ENCODE peak calls at places on chromosomes 3 and 15, in four cellular contexts. Q is GM12878, C is K562, H is SK-N-SH. F is an unnamed sample.

GRCh38 chr3:1942751-1943150 is 155.9 kb upstream of the CNTN4 start:
- DNase-seq in Q (no peak), C (no peak), H (no peak), F (no peak)

GRCh38 chr3:105722943-105723556 is 145.8 kb downstream of the CBLB start:
- DNase-seq in Q (peak), C (no peak), H (no peak), F (no peak)

GRCh38 chr3:112303811-112304325 is 9.9 kb upstream of the SLC9C1 start:
- DNase-seq in Q (no peak), C (no peak), H (no peak), F (no peak)

GRCh38 chr3:101677436-101678286 is 729 bp upstream of the ZBTB11 start:
- DNase-seq in Q (no peak), C (no peak), H (peak), F (peak)

GRCh38 chr3:134002326-134002725 is 27.4 kb downstream of the SLCO2A1 start:
- DNase-seq in Q (no peak), C (no peak), H (no peak), F (no peak)

GRCh38 chr3:11447584-11448200 is 175.5 kb downstream of the ATG7 start:
- DNase-seq in Q (no peak), C (no peak), H (no peak), F (no peak)

GRCh38 chr15:29970402-29970695 is 112.4 kb upstream of the GOLGA8J start:
- DNase-seq in Q (no peak), C (no peak), H (peak), F (no peak)

GRCh38 chr3:41370307-41370706 is 171.0 kb downstream of the CTNNB1 start:
- DNase-seq in Q (no peak), C (no peak), H (no peak), F (no peak)

GRCh38 chr3:157469571-157470294 is 33.1 kb downstream of the PTX3 start:
- DNase-seq in Q (no peak), C (no peak), H (no peak), F (no peak)

GRCh38 chr15:57340673-57341259 is 35.5 kb upstream of the CGNL1 start:
- DNase-seq in Q (peak), C (peak), H (peak), F (peak)

GRCh38 chr3:154718058-154718457 is 288.1 kb upstream of the GPR149 start:
- DNase-seq in Q (no peak), C (no peak), H (no peak), F (no peak)

GRCh38 chr3:132543016-132543739 is 53.9 kb upstream of the ACKR4 start:
- DNase-seq in Q (peak), C (no peak), H (no peak), F (no peak)

GRCh38 chr3:112676659-112677234 is 35.8 kb upstream of the CCDC80 start:
- DNase-seq in Q (peak), C (peak), H (no peak), F (no peak)

GRCh38 chr3:186108106-186108940 is 566 bp downstream of the ETV5 start:
- DNase-seq in Q (no peak), C (peak), H (peak), F (peak)

GRCh38 chr3:48738926-48739616 is 22.1 kb upstream of the IP6K2 start:
- DNase-seq in Q (no peak), C (no peak), H (peak), F (no peak)

GRCh38 chr15:99084965-99085364 is 19.9 kb upstream of the SYNM start:
- DNase-seq in Q (no peak), C (no peak), H (no peak), F (no peak)

GRCh38 chr15:80730395-80730794 is 35.3 kb downstream of the ABHD17C start:
- DNase-seq in Q (no peak), C (no peak), H (no peak), F (no peak)

GRCh38 chr15:57554063-57554820 is 37.5 kb upstream of the MYZAP start:
- DNase-seq in Q (no peak), C (no peak), H (peak), F (no peak)

GRCh38 chr3:178352300-178353021 is 183.8 kb upstream of the KCNMB2 start:
- DNase-seq in Q (no peak), C (no peak), H (no peak), F (no peak)

GRCh38 chr3:42317137-42317536 is 51.2 kb upstream of the CCK start:
- DNase-seq in Q (no peak), C (no peak), H (no peak), F (no peak)

GRCh38 chr3:159733194-159733860 is 255.3 kb upstream of the IL12A start:
- DNase-seq in Q (no peak), C (no peak), H (no peak), F (no peak)

GRCh38 chr3:45113625-45114050 is 32.5 kb downstream of the CDCP1 start:
- DNase-seq in Q (no peak), C (no peak), H (no peak), F (no peak)

GRCh38 chr3:16183601-16184270 is 9.3 kb downstream of the GALNT15 start:
- DNase-seq in Q (no peak), C (no peak), H (no peak), F (no peak)

GRCh38 chr3:183161552-183162345 is 785 bp downstream of the LAMP3 start:
- DNase-seq in Q (peak), C (no peak), H (no peak), F (peak)

GRCh38 chr15:96331141-96331941 is 841 bp downstream of the NR2F2 start:
- DNase-seq in Q (no peak), C (peak), H (peak), F (peak)

GRCh38 chr3:195224156-195224979 is 46.6 kb downstream of the XXYLT1 start:
- DNase-seq in Q (no peak), C (no peak), H (no peak), F (no peak)
- TF ChIP-seq USF1 in Q (no peak), C (no peak), H (no peak), F (no peak)

GRCh38 chr3:29382845-29383244 is 102.0 kb downstream of the RBMS3 start:
- DNase-seq in Q (no peak), C (no peak), H (no peak), F (no peak)

GRCh38 chr3:29381595-29381994 is 100.7 kb downstream of the RBMS3 start:
- DNase-seq in Q (no peak), C (no peak), H (no peak), F (no peak)

GRCh38 chr3:29382399-29382798 is 101.5 kb downstream of the RBMS3 start:
- DNase-seq in Q (no peak), C (no peak), H (no peak), F (no peak)

GRCh38 chr3:29384640-29385039 is 103.8 kb downstream of the RBMS3 start:
- DNase-seq in Q (no peak), C (no peak), H (peak), F (no peak)

DNA sequence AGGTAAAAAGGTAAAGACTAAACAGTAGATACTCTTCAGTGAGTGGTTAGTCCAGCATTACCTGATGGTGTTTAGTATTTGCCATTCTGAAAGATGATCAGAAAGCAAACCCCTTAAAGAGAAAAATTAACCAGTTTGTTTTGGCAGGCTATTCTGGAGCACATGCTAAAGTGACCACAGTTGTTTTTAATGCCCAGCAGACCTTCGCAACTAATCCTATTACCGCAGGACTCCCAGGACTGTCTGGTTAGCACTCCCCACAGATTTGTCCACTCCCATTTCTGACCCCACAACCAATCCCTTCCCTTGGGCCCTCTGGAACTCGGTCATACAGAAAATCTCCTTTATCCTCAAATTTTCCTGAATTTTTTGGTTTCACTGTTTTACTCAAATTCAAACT is 104.2 kb downstream of the RBMS3 start:
- DNase-seq in Q (no peak), C (no peak), H (peak), F (no peak)
- TF ChIP-seq USF1 in Q (no peak), C (no peak), H (no peak), F (no peak)

GRCh38 chr15:68272797-68273271 is 4.7 kb upstream of the FEM1B start:
- DNase-seq in Q (no peak), C (no peak), H (no peak), F (no peak)
- TF ChIP-seq USF1 in Q (no peak), C (no peak), H (no peak), F (no peak)

DNA sequence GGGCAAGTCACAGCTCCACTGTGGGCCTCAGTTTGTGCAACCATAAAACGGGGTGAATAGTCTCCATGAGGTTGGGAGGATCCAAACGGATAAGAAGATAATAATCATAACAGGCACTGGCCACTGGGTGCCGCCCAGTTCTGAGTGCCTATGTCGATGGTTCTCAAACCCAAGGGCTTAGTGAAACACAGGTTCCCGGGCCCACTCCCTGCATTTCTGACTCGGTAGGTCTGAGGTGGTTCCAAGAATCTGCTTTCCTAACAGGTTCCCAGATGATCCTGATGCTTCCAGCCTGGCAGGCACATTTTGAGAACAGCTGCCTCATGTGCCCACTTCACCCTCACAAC is 21.2 kb downstream of the ALS2CL start:
- DNase-seq in Q (no peak), C (no peak), H (no peak), F (peak)
- TF ChIP-seq USF1 in Q (no peak), C (no peak), H (no peak), F (no peak)

DNA sequence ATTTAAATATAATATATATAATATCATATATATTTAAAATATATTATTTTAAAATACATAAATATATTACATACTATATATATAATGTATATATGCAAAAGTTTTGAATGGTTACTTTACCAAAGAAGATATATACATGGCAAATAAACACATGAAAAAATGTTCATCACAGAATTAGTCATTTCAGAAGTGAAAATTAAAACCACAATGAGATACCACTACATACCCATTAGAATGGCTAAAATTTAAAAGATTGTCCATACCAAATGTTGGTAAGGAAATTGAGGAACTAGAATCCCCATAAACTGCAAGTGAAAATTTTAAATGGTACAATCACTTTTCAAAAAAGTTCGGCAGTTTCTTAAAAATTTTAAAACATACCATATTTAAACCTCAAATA is 23.6 kb upstream of the COL8A1 start:
- DNase-seq in Q (no peak), C (no peak), H (no peak), F (no peak)
- TF ChIP-seq USF1 in Q (no peak), C (no peak), H (no peak), F (no peak)

DNA sequence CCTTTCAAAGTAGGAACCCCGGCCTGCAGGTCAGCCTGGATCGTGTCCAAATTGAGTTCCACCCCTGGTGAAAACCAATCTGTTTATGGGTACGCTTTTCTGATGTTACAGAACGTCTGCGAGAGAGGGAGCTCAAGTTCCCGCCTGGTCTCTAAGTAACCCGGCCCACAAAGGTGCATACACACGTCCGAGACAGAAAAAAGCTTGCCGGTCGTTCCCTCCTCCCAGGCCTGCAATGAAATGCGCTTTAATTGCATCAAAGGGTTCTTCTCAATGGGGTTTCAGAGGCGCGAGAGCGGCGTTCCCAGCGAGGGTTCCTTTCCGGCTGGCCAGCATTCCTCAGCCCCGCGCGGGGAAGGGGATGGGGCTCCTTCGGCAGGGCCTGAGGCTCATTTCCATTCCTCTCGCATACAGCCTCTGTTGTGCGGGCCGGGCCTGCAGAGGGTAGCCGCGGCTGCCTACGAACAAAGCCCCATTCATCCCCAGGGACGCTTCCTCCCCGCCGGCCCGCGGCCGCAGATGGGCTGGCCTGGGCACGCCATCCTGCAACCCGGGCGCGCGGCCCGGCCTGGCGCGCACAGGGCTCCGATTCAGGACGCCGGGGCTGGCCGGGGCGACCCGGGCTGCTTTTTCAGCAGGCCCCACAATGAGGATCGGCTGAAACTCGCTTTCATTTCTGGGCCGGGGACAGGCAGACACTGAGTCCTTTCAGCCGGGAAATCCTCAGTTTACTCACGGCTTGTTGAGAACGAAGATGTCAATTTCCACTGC is 138.3 kb downstream of the TMCO5A start:
- DNase-seq in Q (no peak), C (no peak), H (peak), F (peak)
- TF ChIP-seq USF1 in Q (no peak), C (no peak), H (no peak), F (no peak)

GRCh38 chr15:88225484-88225883 is 31.1 kb downstream of the NTRK3 start:
- DNase-seq in Q (no peak), C (no peak), H (no peak), F (no peak)
- TF ChIP-seq USF1 in Q (no peak), C (no peak), H (no peak), F (no peak)